ENCODE peak calls at places on chromosomes 13 and 19, in five cellular contexts. E, C, R, I and L are unnamed samples. For H3K27me3, the result is how much of the 10 kb centered on the place peaks cover.

GRCh38 chr13:52356327-52356726 is 49.6 kb downstream of the THSD1 start:
- DNase-seq in E (no peak), C (no peak), R (no peak), I (no peak), L (no peak)

GRCh38 chr13:94300401-94300800 is 179.1 kb downstream of the DCT start:
- DNase-seq in E (no peak), C (no peak), R (no peak), I (no peak), L (no peak)

GRCh38 chr13:35832551-35832950 is 298.6 kb downstream of the DCLK1 start:
- DNase-seq in E (no peak), C (no peak), R (no peak), I (no peak), L (no peak)

GRCh38 chr13:111908391-111908790 is 158.6 kb upstream of the SOX1 start:
- DNase-seq in E (no peak), C (no peak), R (peak), I (no peak), L (no peak)

GRCh38 chr19:44912854-44913253 is 1.6 kb upstream of the APOC1 start:
- DNase-seq in E (no peak), C (no peak), R (peak), I (no peak), L (no peak)

GRCh38 chr13:112141643-112142400 is 74.9 kb downstream of the SOX1 start:
- DNase-seq in E (no peak), C (peak), R (no peak), I (no peak), L (no peak)

GRCh38 chr13:95298971-95299627 is 2.2 kb downstream of the ABCC4 start:
- DNase-seq in E (no peak), C (no peak), R (no peak), I (no peak), L (no peak)

GRCh38 chr19:4678881-4679379 is 8.8 kb upstream of the MYDGF start:
- DNase-seq in E (peak), C (no peak), R (no peak), I (no peak), L (no peak)

GRCh38 chr19:35125746-35126623 is 8.9 kb downstream of the LGI4 start:
- DNase-seq in E (no peak), C (no peak), R (no peak), I (no peak), L (no peak)

GRCh38 chr13:47211106-47211505 is 314.3 kb upstream of the HTR2A start:
- DNase-seq in E (no peak), C (no peak), R (no peak), I (no peak), L (no peak)

GRCh38 chr19:58330458-58330857 is 3.7 kb downstream of the ZSCAN22 start:
- DNase-seq in E (no peak), C (peak), R (no peak), I (no peak), L (no peak)

DNA sequence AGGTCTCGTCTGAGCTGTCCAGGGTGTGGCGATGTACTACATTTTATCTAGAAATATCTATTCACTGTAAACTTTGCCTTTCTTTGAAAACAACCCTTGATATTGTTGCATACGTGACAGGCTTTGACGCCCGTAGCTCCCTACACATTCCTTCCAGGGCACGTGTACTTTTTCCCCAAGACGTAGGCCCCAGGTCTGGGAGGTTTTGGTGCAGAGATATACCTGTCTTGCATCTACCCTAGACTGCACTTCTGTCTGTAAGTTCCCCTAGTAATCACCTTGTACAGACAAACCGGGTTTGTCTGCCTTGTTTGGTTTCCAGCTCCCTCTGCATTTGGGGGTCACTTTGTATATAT is 69.2 kb downstream of the ERICH6B start:
- DNase-seq in E (no peak), C (no peak), R (no peak), I (no peak), L (no peak)
- H3K27ac ChIP-seq in E (no peak), C (no peak), R (no peak), I (no peak), L (no peak)

GRCh38 chr13:27970382-27971235 is 1.5 kb upstream of the CDX2 start:
- DNase-seq in E (no peak), C (peak), R (no peak), I (no peak), L (no peak)
- H3K27me3 ChIP-seq in E (under half), C (under half), R (half or more), I (under half), L (half or more)

DNA sequence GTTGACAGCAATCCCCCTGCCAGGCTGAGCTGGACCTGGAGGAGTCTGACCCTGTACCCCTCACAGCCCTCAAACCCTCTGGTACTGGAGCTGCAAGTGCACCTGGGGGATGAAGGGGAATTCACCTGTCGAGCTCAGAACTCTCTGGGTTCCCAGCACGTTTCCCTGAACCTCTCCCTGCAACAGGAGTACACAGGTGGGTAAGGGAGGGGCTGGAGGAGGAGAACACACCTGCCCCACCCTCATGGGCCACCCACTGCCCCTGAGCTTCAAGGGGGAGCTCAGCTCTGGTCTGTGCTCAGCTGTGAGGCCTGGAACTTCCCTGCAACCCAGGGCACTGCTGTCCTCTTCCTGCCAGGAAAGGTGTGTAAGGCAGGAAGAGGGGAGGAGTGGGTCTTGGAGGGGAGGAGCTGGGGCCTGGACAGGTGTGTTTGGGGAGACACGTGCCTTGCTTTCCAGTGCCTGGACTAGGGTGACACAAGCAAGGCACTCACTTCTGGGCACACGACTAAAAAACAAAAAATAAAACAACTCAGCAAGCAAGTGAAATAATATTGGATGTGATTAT is 3.9 kb downstream of the SIGLEC7 start:
- DNase-seq in E (no peak), C (no peak), R (no peak), I (no peak), L (no peak)
- TF ChIP-seq POLR2A in E (no peak), C (no peak), R (no peak), I (no peak), L (no peak)

GRCh38 chr19:341386-342127 is 3.0 kb downstream of the MIER2 start:
- DNase-seq in E (no peak), C (no peak), R (no peak), I (no peak), L (no peak)
- H3K27ac ChIP-seq in E (no peak), C (peak), R (no peak), I (no peak), L (no peak)

GRCh38 chr19:32231020-32231419 is 114.4 kb upstream of the ZNF507 start:
- DNase-seq in E (no peak), C (no peak), R (no peak), I (no peak), L (no peak)
- H3K27me3 ChIP-seq in E (under half), C (under half), R (under half), I (under half), L (under half)

DNA sequence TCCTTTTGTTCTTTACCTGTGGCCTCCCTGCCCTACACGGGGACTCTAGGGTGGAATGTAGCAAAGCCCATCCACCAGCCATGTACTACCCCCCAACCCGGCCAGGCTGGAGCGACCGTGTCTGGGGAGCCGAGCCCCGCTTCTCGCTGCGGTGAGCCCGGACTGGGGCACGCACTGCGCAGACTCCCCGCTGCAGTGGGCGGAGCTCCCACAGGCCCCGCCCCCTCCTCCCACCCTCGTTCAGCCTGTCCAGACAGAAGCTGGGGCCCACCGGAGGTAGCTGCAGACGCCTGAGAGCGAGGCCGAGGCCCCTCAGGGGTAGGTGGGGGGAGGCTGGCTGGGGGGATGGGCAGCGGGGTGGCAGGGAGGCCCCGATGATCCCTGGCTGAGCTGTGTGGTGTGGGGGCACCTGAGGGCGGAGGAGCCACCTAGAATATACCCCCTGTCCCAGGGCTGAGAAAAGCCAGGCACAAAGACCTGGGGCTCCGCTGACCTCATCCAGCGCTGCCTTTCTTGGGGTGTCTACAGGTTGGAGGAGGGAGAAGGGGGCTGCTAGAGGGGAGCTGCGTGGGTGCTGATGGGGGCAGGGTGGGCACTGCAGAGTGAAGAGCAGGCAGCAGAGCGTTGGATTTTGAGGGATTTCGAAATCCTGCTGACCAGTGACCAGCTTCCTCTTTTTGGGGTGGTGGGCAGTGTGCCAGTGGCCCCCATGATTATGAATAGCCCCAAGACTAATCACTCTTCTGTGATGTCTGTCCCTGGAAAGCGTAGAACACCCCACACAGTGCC is 17.3 kb downstream of the PLD3 start:
- DNase-seq in E (peak), C (peak), R (peak), I (peak), L (no peak)
- TF ChIP-seq POLR2A in E (no peak), C (no peak), R (no peak), I (no peak), L (no peak)

GRCh38 chr19:17953316-17953801 is 13.5 kb upstream of the KCNN1 start:
- DNase-seq in E (no peak), C (no peak), R (no peak), I (no peak), L (no peak)
- H3K27ac ChIP-seq in E (no peak), C (no peak), R (no peak), I (no peak), L (no peak)